ENCODE peak calls at places on chromosomes 12 and 14, in six cellular contexts. G, H, V, C, L and K are unnamed samples.

GRCh38 chr14:63956326-63956725 is 103.5 kb downstream of the SYNE2 start:
- DNase-seq in V (no peak), C (no peak), H (no peak), L (no peak), G (no peak), K (no peak)

GRCh38 chr14:44775248-44775647 is 186.5 kb downstream of the KLHL28 start:
- DNase-seq in C (no peak), G (no peak), H (no peak), L (no peak), V (no peak), K (no peak)

GRCh38 chr12:117261267-117261666 is 71.0 kb upstream of the FBXO21 start:
- DNase-seq in C (no peak), G (peak; percentile 33), V (no peak), L (no peak), H (peak; percentile 69), K (no peak)

GRCh38 chr12:115398311-115398781 is 714.4 kb upstream of the TBX3 start:
- DNase-seq in H (no peak), C (no peak), G (peak; percentile 85), L (no peak), V (no peak), K (no peak)

GRCh38 chr12:91382081-91382543 is 199.5 kb upstream of the DCN start:
- DNase-seq in V (peak; percentile 96), C (peak; percentile 84), H (peak; percentile 39), L (peak; percentile 86), G (peak; percentile 75), K (peak; percentile 16)

GRCh38 chr12:113154351-113154973 is 4.9 kb downstream of the CFAP73 start:
- DNase-seq in H (no peak), G (peak; percentile 44), C (no peak), L (no peak), V (no peak), K (no peak)

GRCh38 chr12:63151898-63152700 is 1.1 kb upstream of the AVPR1A start:
- DNase-seq in L (peak; percentile 55), C (peak; percentile 15), G (peak; percentile 64), H (peak; percentile 45), V (peak; percentile 21), K (peak; percentile 56)

GRCh38 chr14:67940476-67940875 is 120.9 kb downstream of the RAD51B start:
- DNase-seq in H (no peak), G (no peak), C (no peak), L (no peak), V (peak; percentile 49), K (no peak)

GRCh38 chr12:64946132-64946829 is 121.8 kb downstream of the TBC1D30 start:
- DNase-seq in G (no peak), C (peak; percentile 49), H (no peak), V (peak; percentile 24), L (peak; percentile 75), K (no peak)

GRCh38 chr12:5554711-5555110 is 122.8 kb downstream of the NTF3 start:
- DNase-seq in G (no peak), H (no peak), C (no peak), V (no peak), L (peak; percentile 30), K (no peak)

GRCh38 chr14:28603606-28604005 is 163.0 kb upstream of the FOXG1 start:
- DNase-seq in C (no peak), L (no peak), H (peak; percentile 0), V (no peak), G (peak; percentile 31), K (no peak)

GRCh38 chr12:32558941-32559340 is 120.2 kb upstream of the DNM1L start:
- DNase-seq in V (no peak), L (no peak), H (no peak), G (no peak), C (no peak), K (peak; percentile 77)

GRCh38 chr14:32514236-32514635 is 185.1 kb downstream of the AKAP6 start:
- DNase-seq in G (peak; percentile 67), C (no peak), H (no peak), V (no peak), L (peak; percentile 24), K (no peak)

GRCh38 chr12:3049596-3050314 is 27.4 kb upstream of the TSPAN9 start:
- DNase-seq in L (no peak), C (no peak), V (no peak), G (no peak), H (no peak), K (no peak)

GRCh38 chr14:60945984-60946383 is 34.9 kb downstream of the TRMT5 start:
- DNase-seq in L (peak; percentile 34), V (no peak), G (no peak), C (no peak), H (no peak), K (no peak)

DNA sequence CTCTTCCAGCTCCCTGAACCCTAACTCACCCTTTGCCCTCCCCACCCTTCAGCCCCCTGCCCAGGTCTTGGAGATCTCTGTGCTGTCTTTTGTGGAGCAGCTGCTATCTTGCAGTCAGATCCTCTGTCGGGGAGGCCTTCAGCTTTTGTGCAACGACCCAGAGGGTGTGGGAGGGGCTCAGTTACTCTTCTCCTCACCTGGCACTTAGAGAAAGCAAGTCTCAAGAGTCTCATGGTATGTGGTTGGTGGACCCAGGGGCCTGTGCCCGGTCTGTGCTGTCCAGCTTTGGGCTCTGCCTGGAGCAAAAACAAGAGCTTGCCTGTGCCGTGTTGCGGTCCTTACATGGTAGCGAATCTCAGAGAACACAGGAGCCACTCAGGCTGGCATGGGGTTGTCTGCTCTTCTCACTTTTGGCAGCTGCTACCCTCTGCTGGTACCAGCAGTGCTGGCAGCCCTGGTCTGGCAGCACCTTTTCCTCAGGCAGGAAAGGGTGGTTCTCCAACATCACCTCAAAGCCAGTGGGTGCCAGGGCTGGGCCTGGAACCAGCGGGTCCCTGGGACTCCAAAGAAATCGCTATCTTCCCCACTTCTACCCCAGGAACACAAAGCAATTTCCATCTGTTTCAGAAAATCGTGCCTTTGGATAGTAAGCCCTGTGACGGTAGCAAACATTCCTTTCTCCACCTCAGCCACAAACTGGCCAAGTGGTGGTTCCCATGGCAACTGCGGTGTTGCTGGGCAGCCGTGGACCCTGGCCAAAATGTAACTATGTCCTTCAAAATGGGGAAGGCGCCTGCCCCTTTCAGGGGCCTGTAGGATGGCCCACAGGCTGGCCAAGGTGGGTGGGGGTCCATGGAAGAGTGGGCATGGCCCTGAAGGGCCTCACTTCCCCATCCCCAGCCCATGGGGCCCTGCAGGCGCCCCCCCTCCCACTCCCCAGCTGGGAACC is 90.0 kb downstream of the RIN3 start:
- DNase-seq in L (peak; percentile 93), H (peak; percentile 30), C (peak; percentile 58), G (peak; percentile 46), V (no peak), K (no peak)
- TF ChIP-seq CTCF in L (peak; percentile 51), H (no peak), C (no peak), G (peak; percentile 38), V (no peak), K (no peak)

GRCh38 chr14:76546426-76547221 is 170.7 kb downstream of the ESRRB start:
- DNase-seq in V (no peak), G (peak; percentile 50), H (peak; percentile 39), L (no peak), C (no peak), K (peak; percentile 62)
- TF ChIP-seq CTCF in V (no peak), G (peak; percentile 31), H (peak; percentile 37), L (peak; percentile 40), C (peak; percentile 25), K (peak; percentile 36)

GRCh38 chr12:68514807-68515411 is 95.8 kb upstream of the RAP1B start:
- DNase-seq in C (no peak), L (no peak), G (no peak), V (no peak), H (no peak), K (no peak)
- TF ChIP-seq CTCF in C (no peak), L (no peak), G (no peak), V (no peak), H (no peak), K (no peak)

DNA sequence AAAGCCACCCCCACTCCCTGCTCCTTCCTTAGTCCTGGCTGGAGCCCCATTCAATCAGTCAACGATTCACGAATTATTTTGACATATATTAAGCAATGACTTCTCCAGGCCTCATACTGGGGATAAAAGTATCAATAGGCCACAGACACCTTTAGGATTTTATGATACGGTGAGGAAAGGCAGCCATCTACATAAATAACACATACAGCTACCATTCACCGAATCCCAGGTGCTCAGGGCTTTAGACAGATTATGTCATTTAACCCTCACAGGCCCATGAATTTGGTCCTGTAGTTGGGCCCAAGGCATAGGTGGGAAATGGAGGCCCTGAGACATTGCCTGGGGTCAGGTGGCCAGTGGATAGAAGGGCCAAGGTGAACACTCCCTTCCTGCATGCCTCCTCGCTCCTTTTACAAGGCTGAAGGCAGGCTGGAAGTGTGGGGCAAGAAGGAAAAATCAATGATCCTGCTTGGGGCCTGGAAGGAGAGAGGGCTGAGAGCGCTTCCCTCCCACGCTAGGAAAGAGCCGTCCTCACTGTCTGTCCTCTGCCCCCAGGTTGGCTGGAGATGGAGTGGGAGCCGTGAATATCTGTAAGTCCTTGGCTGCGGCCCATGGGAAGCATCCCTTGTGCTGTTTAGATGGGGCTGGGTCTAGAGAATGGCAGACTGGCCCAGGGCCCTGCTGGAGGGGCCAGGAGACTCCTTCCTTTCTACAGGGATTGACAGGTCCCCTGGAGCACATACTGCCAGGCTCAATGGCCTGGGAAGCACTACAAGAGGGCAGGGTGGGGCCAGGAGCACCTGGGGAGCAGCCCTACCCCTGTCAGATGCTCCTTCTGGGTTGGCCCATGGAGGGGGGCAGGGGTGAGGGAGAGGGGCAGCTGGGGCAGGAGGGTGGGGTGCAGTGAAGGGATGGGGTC is 14.8 kb downstream of the KRT7 start:
- DNase-seq in V (no peak), C (no peak), H (no peak), L (no peak), G (peak; percentile 65), K (peak; percentile 13)
- TF ChIP-seq CTCF in V (no peak), C (no peak), H (no peak), L (no peak), G (no peak), K (no peak)

DNA sequence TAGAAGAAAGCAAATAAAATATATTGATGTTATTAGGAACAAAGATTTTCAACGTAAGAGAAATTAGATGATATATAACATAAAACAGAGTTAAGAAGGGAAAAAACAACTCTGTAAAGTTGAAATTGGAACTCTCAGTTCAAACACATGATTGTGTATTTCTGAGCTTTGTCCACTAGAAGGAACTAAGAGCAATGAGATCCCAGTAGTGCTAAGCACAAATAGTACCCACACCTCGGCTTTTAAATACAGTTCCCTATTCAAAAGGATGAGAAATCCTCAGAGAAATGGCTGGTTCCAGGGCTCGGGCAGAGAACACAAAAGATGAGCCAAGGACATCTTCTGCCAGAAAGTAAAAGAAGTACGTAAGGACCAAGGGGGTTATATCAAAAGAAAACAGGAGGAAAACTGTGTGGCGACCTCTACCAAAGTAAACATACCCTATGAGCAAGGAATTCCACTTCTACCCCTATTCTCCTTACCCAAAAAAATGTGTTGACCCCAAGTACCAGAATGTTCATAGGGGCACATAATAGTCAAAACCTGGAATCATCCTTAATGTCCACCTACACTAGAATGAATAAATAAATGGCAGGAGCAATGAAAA is 96.6 kb downstream of the SPTSSA start:
- DNase-seq in L (peak; percentile 54), G (peak; percentile 51), V (no peak), H (no peak), C (no peak), K (no peak)
- TF ChIP-seq CTCF in L (peak; percentile 43), G (peak; percentile 46), V (no peak), H (no peak), C (no peak), K (no peak)

GRCh38 chr14:92382677-92383076 is 59.7 kb downstream of the SLC24A4 start:
- DNase-seq in V (no peak), C (no peak), G (peak; percentile 40), H (peak; percentile 36), L (no peak), K (no peak)
- TF ChIP-seq CTCF in V (no peak), C (peak; percentile 15), G (peak; percentile 48), H (no peak), L (peak; percentile 27), K (no peak)